ENCODE peak calls at places on chromosomes 11 and 22, in eight cellular contexts. P is adrenal gland, S is cardiac fibroblast, U is AG04450, K is foreskin fibroblast, A is LNCaP clone FGC, E is stomach, D is IMR-90. N is an unnamed sample.

GRCh38 chr22:49305215-49305965 is 522.3 kb downstream of the BRD1 start:
- DNase-seq in P (peak), S (peak), U (no peak), K (no peak), A (no peak), E (peak), D (no peak), N (no peak)

GRCh38 chr11:121095561-121095960 is 5.5 kb upstream of the TECTA start:
- DNase-seq in P (no peak), S (no peak), U (no peak), K (no peak), A (no peak), E (no peak), D (no peak), N (no peak)

GRCh38 chr22:19213496-19214473 is 35.2 kb upstream of the SLC25A1 start:
- DNase-seq in P (no peak), S (peak), U (peak), K (peak), A (no peak), E (no peak), D (peak), N (no peak)

GRCh38 chr11:2752923-2753322 is 53.1 kb upstream of the KCNQ1OT1 start:
- DNase-seq in P (peak), S (no peak), U (no peak), K (no peak), A (no peak), E (no peak), D (peak), N (no peak)

GRCh38 chr11:62601114-62601363 is 626 bp downstream of the MTA2 start:
- DNase-seq in P (peak), S (no peak), U (no peak), K (no peak), A (no peak), E (peak), D (no peak), N (no peak)

GRCh38 chr11:125173556-125173955 is 9.0 kb downstream of the PKNOX2 start:
- DNase-seq in P (no peak), S (no peak), U (no peak), K (no peak), A (no peak), E (no peak), D (no peak), N (no peak)

GRCh38 chr11:111792314-111792713 is 26.1 kb upstream of the PPP2R1B start:
- DNase-seq in P (no peak), S (no peak), U (no peak), K (no peak), A (no peak), E (no peak), D (no peak), N (no peak)

GRCh38 chr11:2140411-2141400 is 1.5 kb upstream of the IGF2 start:
- DNase-seq in P (no peak), S (no peak), U (no peak), K (no peak), A (no peak), E (no peak), D (no peak), N (no peak)

GRCh38 chr11:118129475-118130196 is 23.0 kb downstream of the SCN4B start:
- DNase-seq in P (no peak), S (no peak), U (no peak), K (no peak), A (no peak), E (no peak), D (no peak), N (no peak)

DNA sequence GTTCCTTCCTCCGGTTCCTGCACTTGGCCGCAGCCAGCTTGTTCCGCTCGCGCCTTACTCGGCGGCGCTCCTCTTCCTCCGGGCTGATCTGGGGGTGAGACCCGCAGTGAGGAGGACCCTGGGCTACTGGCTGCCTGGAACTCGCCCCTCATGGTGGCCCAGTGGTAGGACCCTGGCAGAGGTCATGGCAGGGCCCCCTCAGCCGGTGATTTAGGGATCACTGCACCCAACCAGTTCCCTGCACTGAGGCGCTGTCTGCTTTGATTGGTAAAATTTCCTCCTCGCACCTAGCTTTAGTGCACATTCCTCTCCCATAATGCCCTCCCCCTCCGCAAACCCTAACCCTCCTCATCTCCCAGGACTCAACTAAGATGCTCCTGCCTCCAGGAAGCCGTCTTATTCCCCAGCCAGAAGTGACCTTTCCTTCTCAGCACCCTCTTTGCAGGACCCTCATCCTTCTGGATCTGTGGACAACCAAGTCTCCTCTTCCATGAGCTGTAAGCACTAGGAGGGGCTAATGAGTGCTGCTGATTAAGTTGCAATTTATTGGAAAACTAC is 3.6 kb downstream of the CCDC85B start:
- DNase-seq in P (peak), S (no peak), U (no peak), K (no peak), A (no peak), E (no peak), D (no peak), N (no peak)
- TF ChIP-seq CTCF in P (no peak), S (no peak), U (no peak), K (no peak), A (no peak), E (no peak), D (no peak), N (no peak)

DNA sequence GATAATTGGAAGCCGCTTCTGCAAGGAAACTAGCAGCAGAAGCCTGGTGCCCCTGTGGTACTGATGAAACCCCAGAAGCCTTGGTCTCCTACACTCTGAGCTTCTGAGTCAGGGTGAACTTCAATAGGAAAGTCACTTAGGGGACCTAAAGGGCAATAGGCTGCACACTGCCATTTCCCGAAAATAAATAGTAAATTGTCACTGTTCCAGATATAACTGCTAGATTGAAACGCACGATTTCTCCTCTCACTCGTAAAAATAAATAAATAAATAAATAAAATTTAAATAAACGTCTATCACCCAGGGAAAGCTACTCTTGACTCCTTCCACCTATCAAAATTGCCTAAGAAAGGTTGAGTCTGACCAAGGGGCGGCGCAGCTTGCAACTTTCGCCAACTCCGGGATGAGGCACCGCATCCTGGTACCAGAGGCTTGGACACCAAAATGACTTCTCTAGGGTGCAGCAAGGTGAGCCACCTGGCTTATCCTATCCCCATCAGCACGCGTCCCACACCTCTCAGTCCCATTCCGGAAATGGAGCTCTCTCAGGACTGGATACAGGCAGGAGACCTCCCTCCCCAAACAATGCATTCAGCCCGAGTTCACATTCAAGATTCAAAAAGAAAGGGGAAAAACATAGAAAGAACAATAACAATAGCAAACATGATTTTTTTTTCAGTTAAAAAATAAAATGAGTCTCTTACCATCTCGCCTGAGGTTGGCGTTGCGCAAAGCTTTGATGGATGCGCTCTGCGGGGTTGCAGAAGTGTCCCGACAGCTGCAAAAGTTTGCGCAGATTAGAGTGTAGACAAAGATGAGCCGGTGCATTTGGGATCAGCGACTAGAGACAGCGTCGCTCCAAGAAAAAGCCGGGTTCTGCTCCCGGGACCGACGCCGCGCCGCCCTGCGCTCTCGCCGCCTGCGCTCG is 583 bp downstream of the PDGFD start:
- DNase-seq in P (peak), S (peak), U (no peak), K (peak), A (no peak), E (peak), D (peak), N (no peak)
- TF ChIP-seq CTCF in P (no peak), S (no peak), U (peak), K (no peak), A (no peak), E (no peak), D (peak), N (no peak)

GRCh38 chr22:46399625-46400024 is 64.1 kb downstream of the TRMU start:
- DNase-seq in P (no peak), S (no peak), U (no peak), K (no peak), A (no peak), E (no peak), D (no peak), N (no peak)
- TF ChIP-seq CTCF in P (no peak), S (no peak), U (no peak), K (no peak), A (no peak), E (no peak), D (no peak), N (no peak)

DNA sequence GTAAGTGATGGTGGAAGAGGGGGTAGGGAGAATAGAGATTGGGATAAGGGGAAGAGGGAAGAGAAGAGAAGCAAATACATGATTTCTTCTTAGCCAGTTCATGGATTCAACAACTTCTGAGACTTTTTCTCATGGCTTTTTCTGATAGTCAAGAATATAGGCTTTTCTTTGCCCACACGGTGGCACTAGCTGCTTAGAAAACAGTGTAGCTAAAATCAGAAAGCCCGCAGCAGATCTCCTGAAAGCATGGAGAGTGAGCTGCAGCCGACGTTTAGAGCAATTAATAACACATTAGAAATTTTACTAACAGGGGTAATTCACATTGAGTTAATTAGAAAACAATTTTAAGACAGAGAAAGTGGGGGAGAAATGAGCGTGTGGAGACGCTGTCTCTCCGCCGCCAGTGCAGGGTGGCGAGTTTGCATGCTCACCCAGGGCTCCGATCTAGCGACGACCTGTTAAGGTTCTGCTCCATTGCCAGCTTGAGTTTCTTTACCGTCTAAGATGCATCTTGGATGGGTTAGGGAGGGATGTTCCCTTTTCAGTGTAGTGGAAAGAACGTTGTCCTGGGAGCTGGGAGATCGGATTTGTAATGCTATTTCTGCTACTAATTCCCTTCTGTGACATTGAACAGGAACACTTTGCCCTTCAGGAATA is 3.3 kb upstream of the RAG1 start:
- DNase-seq in P (peak), S (peak), U (peak), K (peak), A (peak), E (peak), D (peak), N (no peak)
- TF ChIP-seq CTCF in P (peak), S (peak), U (peak), K (peak), A (peak), E (peak), D (peak), N (peak)

DNA sequence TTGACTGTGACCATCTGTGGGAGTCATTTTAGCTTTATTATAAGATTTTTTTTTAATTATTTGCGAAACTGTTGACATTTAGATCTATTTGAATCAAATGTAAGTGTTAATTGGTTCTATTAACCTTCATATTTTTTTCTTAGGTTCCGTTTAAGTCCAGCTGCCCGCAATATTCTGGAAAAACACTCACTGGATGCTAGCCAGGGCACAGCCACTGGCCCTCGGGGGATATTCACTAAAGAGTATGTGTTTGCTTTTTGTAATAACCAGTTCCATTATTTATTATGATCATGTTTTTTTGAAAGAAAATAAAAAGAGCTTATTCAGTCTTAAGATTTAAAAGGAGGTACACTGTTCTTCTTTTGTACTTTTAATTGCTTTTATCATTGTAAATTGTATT is 43.9 kb downstream of the PDHX start:
- DNase-seq in P (no peak), S (no peak), U (no peak), K (no peak), A (no peak), E (no peak), D (no peak), N (no peak)
- TF ChIP-seq CTCF in P (no peak), S (no peak), U (no peak), K (no peak), A (no peak), E (no peak), D (no peak), N (no peak)

GRCh38 chr11:61158691-61159381 is 2.4 kb downstream of the VPS37C start:
- DNase-seq in P (no peak), S (peak), U (peak), K (peak), A (peak), E (no peak), D (peak), N (peak)

GRCh38 chr11:61162092-61162935 is 1.1 kb upstream of the VPS37C start:
- DNase-seq in P (no peak), S (peak), U (no peak), K (no peak), A (no peak), E (peak), D (peak), N (no peak)

GRCh38 chr11:61160487-61161189 is 588 bp downstream of the VPS37C start:
- DNase-seq in P (no peak), S (no peak), U (no peak), K (no peak), A (no peak), E (peak), D (no peak), N (no peak)

GRCh38 chr11:61163714-61164609 is 2.7 kb upstream of the VPS37C start:
- DNase-seq in P (no peak), S (no peak), U (no peak), K (no peak), A (no peak), E (peak), D (no peak), N (no peak)

DNA sequence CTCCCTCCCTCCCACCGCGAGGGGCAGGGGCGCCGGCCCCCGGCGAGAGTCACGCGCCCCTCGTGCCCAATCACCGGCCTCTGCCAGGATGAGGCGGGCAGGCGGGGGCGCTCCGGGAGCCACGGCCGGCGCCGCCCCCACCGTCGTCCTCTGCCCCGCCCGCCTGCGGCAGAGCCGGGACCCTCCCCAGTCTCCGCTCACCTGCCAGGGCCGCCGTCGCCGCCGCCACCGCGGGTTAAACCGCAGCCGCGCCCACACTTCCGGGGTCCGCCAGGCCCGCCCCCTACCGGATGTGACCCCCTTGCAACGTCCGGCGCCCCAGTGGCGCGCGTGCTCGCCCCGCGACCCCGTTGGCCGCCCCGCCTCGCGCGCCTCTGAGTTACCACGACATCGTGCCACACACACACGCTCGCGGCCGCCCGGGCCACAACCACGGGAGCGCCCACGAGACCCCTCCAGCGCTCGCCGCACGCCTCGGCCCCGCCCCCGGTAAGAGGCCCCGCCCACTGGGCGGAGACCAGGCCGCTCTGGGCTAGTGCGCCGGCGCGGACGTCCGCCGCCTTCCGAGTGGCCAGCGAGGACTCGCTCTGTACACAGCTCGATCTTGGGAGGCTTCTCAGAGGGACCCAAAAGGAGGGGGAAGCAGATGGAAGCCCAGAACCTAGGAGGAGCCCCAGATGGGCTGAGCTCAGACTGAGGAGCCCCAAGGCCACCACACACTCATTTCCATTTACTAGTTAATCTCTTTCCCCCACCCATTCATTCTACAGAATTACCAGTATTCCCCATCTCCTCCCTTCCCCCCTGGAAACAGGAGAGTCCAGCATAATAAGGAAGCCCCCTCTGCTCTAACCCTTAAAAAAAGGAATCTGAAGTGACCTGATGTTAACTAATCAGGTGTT is at the start of gene VPS37C:
- DNase-seq in P (peak), S (peak), U (peak), K (peak), A (no peak), E (peak), D (peak), N (no peak)
- TF ChIP-seq CTCF in P (no peak), S (no peak), U (no peak), K (no peak), A (no peak), E (no peak), D (no peak), N (peak)

DNA sequence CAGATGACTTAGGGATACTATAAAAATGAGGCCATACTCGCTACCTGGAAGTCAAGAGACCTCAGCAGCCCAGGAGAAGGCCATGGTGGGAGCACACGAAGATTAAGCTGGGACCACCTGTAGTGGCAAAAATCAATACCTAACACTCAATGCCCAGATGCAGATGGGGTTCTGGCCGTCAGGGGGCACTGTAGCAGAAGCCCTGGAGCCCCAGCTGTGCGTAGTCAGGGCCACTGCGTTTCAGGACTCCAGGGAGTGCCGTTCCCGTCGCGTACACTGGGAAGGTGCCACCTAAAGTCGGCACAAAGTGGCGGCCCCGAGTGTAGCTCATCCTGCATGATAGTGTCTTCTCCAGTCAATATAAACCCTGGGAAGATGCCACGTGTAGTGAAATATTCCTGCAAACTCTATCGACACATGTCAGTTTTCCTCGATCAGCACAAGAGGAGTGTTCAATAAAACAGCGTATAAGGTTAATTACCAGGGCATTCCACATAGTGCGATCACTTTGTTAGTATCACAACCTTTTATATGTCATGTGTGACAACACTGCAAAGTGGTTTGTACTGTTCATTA is 123.7 kb upstream of the NTM start:
- DNase-seq in P (no peak), S (no peak), U (no peak), K (no peak), A (peak), E (peak), D (no peak), N (no peak)
- TF ChIP-seq CTCF in P (peak), S (peak), U (peak), K (peak), A (peak), E (peak), D (peak), N (no peak)

GRCh38 chr11:86365566-86365965 is 9.1 kb upstream of the CCDC81 start:
- DNase-seq in P (no peak), S (no peak), U (peak), K (peak), A (no peak), E (no peak), D (peak), N (no peak)

GRCh38 chr11:86358720-86359119 is 16.0 kb upstream of the CCDC81 start:
- DNase-seq in P (no peak), S (no peak), U (no peak), K (no peak), A (no peak), E (no peak), D (no peak), N (no peak)

GRCh38 chr11:86355256-86355655 is 19.4 kb upstream of the CCDC81 start:
- DNase-seq in P (no peak), S (no peak), U (no peak), K (no peak), A (no peak), E (no peak), D (no peak), N (no peak)

GRCh38 chr11:86363424-86363823 is 11.3 kb upstream of the CCDC81 start:
- DNase-seq in P (no peak), S (no peak), U (no peak), K (no peak), A (no peak), E (no peak), D (no peak), N (no peak)

GRCh38 chr11:86360775-86361395 is 13.8 kb upstream of the CCDC81 start:
- DNase-seq in P (no peak), S (peak), U (peak), K (peak), A (peak), E (no peak), D (peak), N (peak)
- TF ChIP-seq CTCF in P (peak), S (peak), U (peak), K (peak), A (peak), E (no peak), D (peak), N (peak)

GRCh38 chr22:36907464-36907863 is 6.0 kb upstream of the CSF2RB start:
- DNase-seq in P (no peak), S (no peak), U (no peak), K (no peak), A (no peak), E (no peak), D (no peak), N (no peak)
- TF ChIP-seq CTCF in P (no peak), S (no peak), U (no peak), K (no peak), A (no peak), E (no peak), D (no peak), N (no peak)

GRCh38 chr11:917426-917825 is 6.8 kb upstream of the CHID1 start:
- DNase-seq in P (no peak), S (no peak), U (no peak), K (no peak), A (no peak), E (no peak), D (no peak), N (no peak)

GRCh38 chr11:912266-912665 is 1.7 kb upstream of the CHID1 start:
- DNase-seq in P (no peak), S (no peak), U (no peak), K (no peak), A (no peak), E (no peak), D (no peak), N (no peak)

GRCh38 chr11:913043-913442 is 2.4 kb upstream of the CHID1 start:
- DNase-seq in P (no peak), S (no peak), U (no peak), K (no peak), A (no peak), E (no peak), D (no peak), N (no peak)

GRCh38 chr11:914204-914603 is 3.6 kb upstream of the CHID1 start:
- DNase-seq in P (no peak), S (no peak), U (no peak), K (no peak), A (no peak), E (no peak), D (no peak), N (no peak)

GRCh38 chr11:914747-915493 is 4.3 kb upstream of the CHID1 start:
- DNase-seq in P (peak), S (no peak), U (no peak), K (no peak), A (no peak), E (peak), D (no peak), N (no peak)
- TF ChIP-seq CTCF in P (no peak), S (no peak), U (no peak), K (no peak), A (no peak), E (no peak), D (no peak), N (no peak)

N was measured in AG04449.